ENCODE peak calls at places on chromosomes 7 and 10, in eight cellular contexts. D, E, T, M, F, Q, V and Z are unnamed samples.

GRCh38 chr10:76282122-76283030 is 851.0 kb downstream of the LRMDA start:
- DNase-seq in D (peak; percentile 47), E (peak; percentile 29), T (no peak), M (no peak), F (no peak), Q (no peak), V (no peak), Z (no peak)

GRCh38 chr10:127398140-127398966 is 150.8 kb upstream of the NPS start:
- DNase-seq in D (peak; percentile 9), E (no peak), T (peak; percentile 86), M (no peak), F (no peak), Q (no peak), V (no peak), Z (no peak)

GRCh38 chr7:41065663-41066062 is 637.2 kb downstream of the INHBA start:
- DNase-seq in D (no peak), E (no peak), T (no peak), M (no peak), F (peak; percentile 21), Q (no peak), V (no peak), Z (no peak)

GRCh38 chr10:102718220-102718619 is 3.8 kb downstream of the SFXN2 start:
- DNase-seq in D (peak; percentile 70), E (no peak), T (no peak), M (no peak), F (no peak), Q (no peak), V (no peak), Z (no peak)

GRCh38 chr10:33330543-33331019 is 3.9 kb downstream of the NRP1 start:
- DNase-seq in D (peak; percentile 90), E (peak; percentile 85), T (peak; percentile 88), M (no peak), F (peak; percentile 87), Q (peak; percentile 28), V (peak; percentile 87), Z (peak; percentile 86)

GRCh38 chr7:116579322-116579721 is 54.5 kb downstream of the CAV1 start:
- DNase-seq in D (no peak), E (no peak), T (no peak), M (no peak), F (no peak), Q (no peak), V (no peak), Z (no peak)

GRCh38 chr7:81162771-81163525 is 244.1 kb upstream of the SEMA3C start:
- DNase-seq in D (no peak), E (no peak), T (no peak), M (no peak), F (no peak), Q (no peak), V (no peak), Z (no peak)

GRCh38 chr10:93068411-93069244 is 5.1 kb upstream of the CYP26A1 start:
- DNase-seq in D (peak; percentile 60), E (no peak), T (peak; percentile 96), M (no peak), F (no peak), Q (no peak), V (no peak), Z (no peak)

GRCh38 chr10:126499744-126500143 is 111.5 kb upstream of the ADAM12 start:
- DNase-seq in D (no peak), E (no peak), T (no peak), M (no peak), F (no peak), Q (no peak), V (no peak), Z (no peak)

GRCh38 chr7:20299647-20300312 is 30.9 kb upstream of the ITGB8 start:
- DNase-seq in D (peak; percentile 37), E (no peak), T (no peak), M (no peak), F (no peak), Q (no peak), V (no peak), Z (no peak)

GRCh38 chr10:119680668-119681070 is 29.5 kb downstream of the BAG3 start:
- DNase-seq in D (no peak), E (no peak), T (no peak), M (no peak), F (no peak), Q (no peak), V (no peak), Z (no peak)

GRCh38 chr10:126468876-126469643 is 80.8 kb upstream of the ADAM12 start:
- DNase-seq in D (peak; percentile 34), E (no peak), T (no peak), M (no peak), F (no peak), Q (peak; percentile 19), V (no peak), Z (no peak)

GRCh38 chr7:50309130-50309478 is 4.6 kb downstream of the IKZF1 start:
- DNase-seq in D (no peak), E (no peak), T (no peak), M (no peak), F (no peak), Q (no peak), V (no peak), Z (no peak)
- H3K4me3 ChIP-seq in D (no peak overlapping the region), E (no peak overlapping the region), T (no peak overlapping the region), M (no peak overlapping the region), F (peak overlapping the region; percentile 58), Q (peak overlapping the region; percentile 79), V (peak overlapping the region; percentile 53), Z (no peak overlapping the region)

DNA sequence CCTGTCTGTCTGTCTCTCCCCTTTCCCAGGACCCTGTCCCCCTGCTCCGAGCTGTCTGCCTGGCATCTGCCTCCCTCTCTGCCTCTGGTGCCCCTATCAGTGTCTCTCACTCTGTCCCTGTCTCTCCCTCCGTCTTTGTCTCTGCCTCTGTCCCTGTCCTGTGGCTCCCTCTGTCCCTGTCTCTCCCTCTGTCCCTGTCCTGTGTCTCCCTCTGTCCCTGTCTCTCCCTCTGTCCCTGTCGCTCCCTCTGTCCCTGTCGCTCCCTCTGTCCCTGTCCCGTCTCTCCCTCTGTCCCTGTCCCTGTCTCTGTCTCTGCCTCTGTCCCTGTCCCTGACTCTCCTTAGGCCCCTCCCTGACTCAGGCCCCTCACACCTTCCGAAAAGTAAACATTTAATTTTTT is 75.0 kb upstream of the PAX2 start:
- DNase-seq in D (no peak), E (no peak), T (no peak), M (no peak), F (no peak), Q (no peak), V (no peak), Z (no peak)
- H3K27me3 ChIP-seq in D (peaks cover 81% of the 10 kb centered on the region), E (peaks cover 99% of the 10 kb centered on the region), T (peaks cover 57% of the 10 kb centered on the region), M (peaks cover 23% of the 10 kb centered on the region), F (peaks cover 94% of the 10 kb centered on the region), Q (peaks cover 29% of the 10 kb centered on the region), V (peaks cover 81% of the 10 kb centered on the region), Z (peaks cover 99% of the 10 kb centered on the region)

DNA sequence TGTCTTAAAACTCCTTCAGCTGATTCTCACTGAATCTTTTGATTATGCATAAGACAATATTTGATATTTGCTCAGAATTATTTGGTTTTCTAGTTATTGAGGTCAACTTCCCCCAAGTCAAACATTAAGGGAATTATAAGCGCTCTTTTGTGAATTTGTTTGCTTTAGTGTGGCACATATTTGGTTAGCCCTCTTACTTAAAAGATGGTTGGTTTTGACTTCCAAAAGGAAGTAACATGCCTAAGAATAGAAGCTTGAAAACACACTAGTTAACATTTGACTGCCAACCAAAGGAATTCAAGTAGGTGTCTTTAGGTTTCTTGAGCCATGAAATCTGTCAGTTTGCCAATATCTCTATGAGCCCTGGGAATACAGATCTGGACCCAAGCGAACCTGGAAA is 25.0 kb downstream of the STEAP4 start:
- DNase-seq in D (no peak), E (no peak), T (no peak), M (no peak), F (no peak), Q (no peak), V (no peak), Z (no peak)
- H3K4me3 ChIP-seq in D (no peak overlapping the region), E (no peak overlapping the region), T (no peak overlapping the region), M (no peak overlapping the region), F (no peak overlapping the region), Q (no peak overlapping the region), V (no peak overlapping the region), Z (no peak overlapping the region)

GRCh38 chr10:6589287-6590094 is 9.4 kb upstream of the PRKCQ start:
- DNase-seq in D (no peak), E (no peak), T (no peak), M (no peak), F (no peak), Q (no peak), V (no peak), Z (no peak)
- H3K27me3 ChIP-seq in D (no peaks in the 10 kb centered on the region), E (no peaks in the 10 kb centered on the region), T (no peaks in the 10 kb centered on the region), M (no peaks in the 10 kb centered on the region), F (no peaks in the 10 kb centered on the region), Q (no peaks in the 10 kb centered on the region), V (no peaks in the 10 kb centered on the region), Z (peaks cover 74% of the 10 kb centered on the region)

GRCh38 chr7:108247646-108248045 is 117.5 kb upstream of the LAMB4 start:
- DNase-seq in D (peak; percentile 47), E (no peak), T (no peak), M (no peak), F (no peak), Q (no peak), V (no peak), Z (no peak)

GRCh38 chr7:108244110-108244509 is 113.9 kb upstream of the LAMB4 start:
- DNase-seq in D (no peak), E (no peak), T (no peak), M (no peak), F (no peak), Q (no peak), V (no peak), Z (no peak)

GRCh38 chr7:108248418-108248817 is 118.3 kb upstream of the LAMB4 start:
- DNase-seq in D (no peak), E (no peak), T (no peak), M (no peak), F (no peak), Q (no peak), V (no peak), Z (no peak)

GRCh38 chr7:108246227-108246837 is 116.2 kb upstream of the LAMB4 start:
- DNase-seq in D (peak; percentile 88), E (peak; percentile 28), T (peak; percentile 73), M (peak; percentile 89), F (no peak), Q (no peak), V (no peak), Z (no peak)

GRCh38 chr7:108245523-108246226 is 115.5 kb upstream of the LAMB4 start:
- DNase-seq in D (no peak), E (no peak), T (no peak), M (no peak), F (no peak), Q (no peak), V (no peak), Z (no peak)
- H3K4me3 ChIP-seq in D (no peak overlapping the region), E (no peak overlapping the region), T (peak overlapping the region; percentile 23), M (no peak overlapping the region), F (no peak overlapping the region), Q (no peak overlapping the region), V (no peak overlapping the region), Z (no peak overlapping the region)